ENCODE peak calls at places on chromosomes 7 and 10, in five cellular contexts. One of them, this sample, is unnamed.

GRCh38 chr10:119211176-119211575 is 3.8 kb downstream of the GRK5 start:
- DNase-seq in PC-3: peak
- DNase-seq in body of pancreas: no peak
- DNase-seq in HCT116: no peak
- DNase-seq in lung: no peak
- DNase-seq in this sample: no peak

GRCh38 chr7:28861825-28862224 is 96.3 kb downstream of the TRIL start:
- DNase-seq in body of pancreas: no peak
- DNase-seq in HCT116: no peak
- DNase-seq in PC-3: no peak
- DNase-seq in lung: no peak
- DNase-seq in this sample: no peak

GRCh38 chr10:114632869-114633715 is 25.0 kb downstream of the ABLIM1 start:
- DNase-seq in lung: peak
- DNase-seq in body of pancreas: peak
- DNase-seq in PC-3: peak
- DNase-seq in HCT116: peak
- DNase-seq in this sample: no peak

GRCh38 chr10:12699258-12699700 is 302.2 kb downstream of the CCDC3 start:
- DNase-seq in PC-3: no peak
- DNase-seq in body of pancreas: peak
- DNase-seq in lung: no peak
- DNase-seq in HCT116: no peak
- DNase-seq in this sample: no peak

GRCh38 chr7:157627646-157628045 is 290.8 kb downstream of the DNAJB6 start:
- DNase-seq in HCT116: no peak
- DNase-seq in PC-3: no peak
- DNase-seq in body of pancreas: no peak
- DNase-seq in lung: no peak
- DNase-seq in this sample: no peak

GRCh38 chr7:51481421-51481820 is 164.8 kb upstream of the COBL start:
- DNase-seq in lung: no peak
- DNase-seq in PC-3: no peak
- DNase-seq in HCT116: no peak
- DNase-seq in body of pancreas: no peak
- DNase-seq in this sample: no peak

GRCh38 chr10:97814996-97815395 is 34.6 kb upstream of the GOLGA7B start:
- DNase-seq in body of pancreas: no peak
- DNase-seq in HCT116: no peak
- DNase-seq in PC-3: no peak
- DNase-seq in lung: no peak
- DNase-seq in this sample: no peak

GRCh38 chr7:75772081-75773077 is at the start of gene CCL26:
- DNase-seq in lung: peak
- DNase-seq in PC-3: peak
- DNase-seq in HCT116: no peak
- DNase-seq in body of pancreas: peak
- DNase-seq in this sample: no peak

GRCh38 chr10:108132303-108132702 is 967.8 kb upstream of the SORCS1 start:
- DNase-seq in PC-3: no peak
- DNase-seq in lung: no peak
- DNase-seq in body of pancreas: no peak
- DNase-seq in HCT116: no peak
- DNase-seq in this sample: no peak

GRCh38 chr7:54831644-54832095 is 72.7 kb upstream of the SEC61G start:
- DNase-seq in body of pancreas: no peak
- DNase-seq in HCT116: peak
- DNase-seq in lung: no peak
- DNase-seq in PC-3: peak
- DNase-seq in this sample: peak

GRCh38 chr7:31688347-31688746 is 1.3 kb downstream of the PPP1R17 start:
- DNase-seq in body of pancreas: no peak
- DNase-seq in PC-3: no peak
- DNase-seq in HCT116: no peak
- DNase-seq in lung: no peak
- DNase-seq in this sample: no peak

GRCh38 chr7:83413831-83414230 is 235.1 kb downstream of the SEMA3E start:
- DNase-seq in body of pancreas: peak
- DNase-seq in HCT116: no peak
- DNase-seq in lung: no peak
- DNase-seq in PC-3: peak
- DNase-seq in this sample: no peak

GRCh38 chr10:129787557-129787956 is 176.5 kb downstream of the EBF3 start:
- DNase-seq in HCT116: no peak
- DNase-seq in lung: no peak
- DNase-seq in body of pancreas: no peak
- DNase-seq in PC-3: no peak
- DNase-seq in this sample: no peak

GRCh38 chr10:116694253-116694926 is 48.0 kb downstream of the HSPA12A start:
- DNase-seq in body of pancreas: no peak
- DNase-seq in PC-3: no peak
- DNase-seq in HCT116: no peak
- DNase-seq in lung: peak
- DNase-seq in this sample: no peak

GRCh38 chr7:157981778-157982177 is 605.8 kb downstream of the PTPRN2 start:
- DNase-seq in lung: no peak
- DNase-seq in PC-3: no peak
- DNase-seq in body of pancreas: no peak
- DNase-seq in HCT116: no peak
- DNase-seq in this sample: no peak

GRCh38 chr7:28984631-28985030 is 26.5 kb upstream of the TRIL start:
- DNase-seq in HCT116: no peak
- DNase-seq in lung: peak
- DNase-seq in PC-3: peak
- DNase-seq in body of pancreas: peak
- DNase-seq in this sample: peak

GRCh38 chr10:126640391-126640790 is 30.1 kb downstream of the C10orf90 start:
- DNase-seq in lung: no peak
- DNase-seq in PC-3: peak
- DNase-seq in HCT116: no peak
- DNase-seq in body of pancreas: no peak
- DNase-seq in this sample: peak

GRCh38 chr7:137006293-137006692 is 137.8 kb downstream of the CHRM2 start:
- DNase-seq in PC-3: peak
- DNase-seq in lung: no peak
- DNase-seq in HCT116: no peak
- DNase-seq in body of pancreas: no peak
- DNase-seq in this sample: no peak

GRCh38 chr10:71068811-71069411 is 143.5 kb upstream of the UNC5B start:
- DNase-seq in HCT116: no peak
- DNase-seq in body of pancreas: no peak
- DNase-seq in PC-3: peak
- DNase-seq in lung: no peak
- DNase-seq in this sample: peak

GRCh38 chr7:57388761-57389160 is 61.2 kb upstream of the ZNF716 start:
- DNase-seq in lung: no peak
- DNase-seq in PC-3: no peak
- DNase-seq in body of pancreas: no peak
- DNase-seq in HCT116: no peak
- DNase-seq in this sample: no peak

GRCh38 chr7:76375251-76375650 is 16.5 kb upstream of the YWHAG start:
- DNase-seq in body of pancreas: no peak
- DNase-seq in PC-3: no peak
- DNase-seq in lung: no peak
- DNase-seq in HCT116: no peak
- DNase-seq in this sample: no peak

GRCh38 chr7:12764355-12765000 is 77.0 kb downstream of the ARL4A start:
- DNase-seq in body of pancreas: no peak
- DNase-seq in PC-3: no peak
- DNase-seq in lung: no peak
- DNase-seq in HCT116: no peak
- DNase-seq in this sample: no peak

GRCh38 chr7:130669051-130669700 is 628 bp upstream of the COPG2 start:
- DNase-seq in PC-3: no peak
- DNase-seq in HCT116: no peak
- DNase-seq in lung: no peak
- DNase-seq in body of pancreas: no peak
- DNase-seq in this sample: no peak

GRCh38 chr7:151792671-151793070 is 84.2 kb downstream of the PRKAG2 start:
- DNase-seq in HCT116: no peak
- DNase-seq in body of pancreas: no peak
- DNase-seq in PC-3: no peak
- DNase-seq in lung: no peak
- DNase-seq in this sample: no peak

GRCh38 chr10:86727992-86728559 is 28.3 kb upstream of the BMPR1A start:
- DNase-seq in PC-3: no peak
- DNase-seq in lung: no peak
- DNase-seq in HCT116: no peak
- DNase-seq in body of pancreas: no peak
- DNase-seq in this sample: no peak

GRCh38 chr10:31642296-31642695 is 286.3 kb downstream of the ARHGAP12 start:
- DNase-seq in body of pancreas: no peak
- DNase-seq in PC-3: no peak
- DNase-seq in HCT116: no peak
- DNase-seq in lung: no peak
- DNase-seq in this sample: no peak

GRCh38 chr7:101172854-101173751 is 7.0 kb downstream of the NAT16 start:
- DNase-seq in body of pancreas: peak
- DNase-seq in PC-3: peak
- DNase-seq in HCT116: no peak
- DNase-seq in lung: peak
- DNase-seq in this sample: no peak

GRCh38 chr7:99287779-99288534 is 15.3 kb downstream of the MYH16 start:
- DNase-seq in HCT116: no peak
- DNase-seq in lung: no peak
- DNase-seq in PC-3: no peak
- DNase-seq in body of pancreas: no peak
- DNase-seq in this sample: no peak

GRCh38 chr10:96298362-96298761 is 5.9 kb upstream of the DNTT start:
- DNase-seq in PC-3: no peak
- DNase-seq in body of pancreas: no peak
- DNase-seq in HCT116: no peak
- DNase-seq in lung: no peak
- DNase-seq in this sample: no peak

GRCh38 chr7:48246073-48246472 is 74.8 kb downstream of the ABCA13 start:
- DNase-seq in lung: peak
- DNase-seq in body of pancreas: no peak
- DNase-seq in HCT116: no peak
- DNase-seq in PC-3: no peak
- DNase-seq in this sample: no peak

DNA sequence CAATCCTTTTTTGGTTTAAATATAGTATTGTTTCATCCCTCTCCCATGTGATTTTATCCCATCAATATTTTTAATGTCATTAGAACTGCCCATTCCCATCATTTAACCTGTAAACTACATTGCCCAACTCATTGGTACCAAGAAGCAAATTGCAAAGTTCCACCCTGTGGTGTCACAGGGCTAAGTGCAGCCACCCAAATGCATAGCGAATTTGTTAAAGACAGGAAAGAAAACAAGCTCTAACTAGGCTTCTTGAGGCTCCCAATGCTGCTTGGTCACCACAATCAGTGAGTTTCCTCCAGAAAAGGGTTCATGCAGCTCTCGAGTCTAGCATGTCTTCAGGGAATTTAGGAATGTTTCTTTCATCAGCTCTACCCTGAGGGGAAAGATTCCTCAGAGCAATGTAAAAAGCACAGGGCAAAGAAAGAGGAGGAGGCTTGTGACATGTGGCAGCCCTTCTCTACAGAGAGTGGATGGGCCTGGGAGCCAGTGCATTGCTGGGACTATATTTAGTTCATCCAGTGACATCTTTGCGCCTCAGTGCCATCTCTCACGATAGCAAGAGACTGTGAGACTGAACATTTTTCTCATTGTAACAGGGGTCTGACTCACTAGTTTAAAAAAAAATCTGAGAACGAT is 58.1 kb downstream of the CAV1 start:
- DNase-seq in lung: no peak
- DNase-seq in HCT116: no peak
- DNase-seq in PC-3: no peak
- DNase-seq in body of pancreas: no peak
- DNase-seq in this sample: no peak
- H3K27ac ChIP-seq in lung: peak
- H3K27ac ChIP-seq in HCT116: no peak
- H3K27ac ChIP-seq in PC-3: no peak
- H3K27ac ChIP-seq in body of pancreas: no peak
- H3K27ac ChIP-seq in this sample: no peak

GRCh38 chr7:44791278-44792219 is 4.9 kb upstream of the PPIA start:
- DNase-seq in HCT116: no peak
- DNase-seq in PC-3: no peak
- DNase-seq in lung: no peak
- DNase-seq in body of pancreas: no peak
- DNase-seq in this sample: no peak
- TF ChIP-seq CTCF in HCT116: no peak
- TF ChIP-seq CTCF in PC-3: peak
- TF ChIP-seq CTCF in lung: no peak
- TF ChIP-seq CTCF in body of pancreas: no peak
- TF ChIP-seq CTCF in this sample: peak

GRCh38 chr7:16189026-16189715 is 232.2 kb downstream of the CRPPA start:
- DNase-seq in PC-3: no peak
- DNase-seq in lung: no peak
- DNase-seq in HCT116: no peak
- DNase-seq in body of pancreas: no peak
- DNase-seq in this sample: no peak

DNA sequence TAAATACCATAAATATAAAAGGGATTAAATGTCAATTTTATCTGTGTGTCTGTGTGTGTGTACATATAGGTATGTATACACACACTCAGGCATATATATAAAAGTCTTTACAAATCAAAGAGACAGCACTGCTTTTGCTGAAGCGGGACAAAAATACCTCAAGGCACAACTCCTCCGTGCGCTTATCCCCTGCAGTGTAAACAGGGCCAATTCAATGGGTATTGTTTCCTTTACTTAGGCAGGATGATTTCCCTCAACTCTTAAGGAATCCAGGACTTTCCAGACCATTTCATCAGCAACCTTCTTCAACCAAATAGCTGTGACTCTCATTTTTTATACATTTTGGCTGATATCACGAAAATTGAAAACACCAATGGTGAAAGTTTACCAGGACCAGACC is 227.7 kb downstream of the CRPPA start:
- DNase-seq in body of pancreas: no peak
- DNase-seq in HCT116: no peak
- DNase-seq in PC-3: no peak
- DNase-seq in lung: no peak
- DNase-seq in this sample: no peak
- H3K27ac ChIP-seq in body of pancreas: no peak
- H3K27ac ChIP-seq in HCT116: no peak
- H3K27ac ChIP-seq in PC-3: no peak
- H3K27ac ChIP-seq in lung: no peak
- H3K27ac ChIP-seq in this sample: no peak

DNA sequence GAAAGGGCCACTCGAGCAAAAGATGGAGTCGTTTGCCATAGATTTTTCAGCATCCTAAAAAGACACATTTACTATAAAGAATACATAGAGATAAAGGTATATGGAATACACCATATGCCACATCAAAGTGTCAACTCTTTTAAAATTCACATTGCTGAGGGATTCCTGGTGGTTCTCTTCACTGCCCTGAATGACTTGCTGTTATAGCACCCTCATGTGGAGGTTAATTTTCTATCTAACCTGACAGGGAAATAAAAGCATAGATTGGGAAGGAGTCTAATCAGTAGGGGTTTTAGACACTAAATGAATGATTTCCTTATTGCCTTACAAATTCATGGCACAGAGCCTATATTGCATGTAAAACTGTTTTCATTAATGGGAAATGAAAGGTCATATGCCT is 25.9 kb downstream of the DNAH11 start:
- DNase-seq in HCT116: no peak
- DNase-seq in lung: no peak
- DNase-seq in body of pancreas: no peak
- DNase-seq in PC-3: peak
- DNase-seq in this sample: no peak
- TF ChIP-seq CTCF in HCT116: peak
- TF ChIP-seq CTCF in lung: no peak
- TF ChIP-seq CTCF in body of pancreas: peak
- TF ChIP-seq CTCF in PC-3: peak
- TF ChIP-seq CTCF in this sample: peak